ENCODE peak calls at places on chromosomes 13 and 19, in ten cellular contexts. T, F, U, G, L, D, P, M, Q and J are unnamed samples.

GRCh38 chr19:14476663-14477401 is 1.7 kb upstream of the PTGER1 start:
- DNase-seq in D (peak), T (no peak), L (peak), M (no peak), G (peak), F (peak), Q (peak), U (no peak), P (peak), J (no peak)

GRCh38 chr19:15124572-15125231 is 17.5 kb downstream of the SYDE1 start:
- DNase-seq in L (peak), Q (no peak), M (no peak), G (no peak), F (peak), D (no peak), T (peak), U (no peak), P (no peak), J (no peak)

GRCh38 chr13:53198017-53198416 is 169.4 kb downstream of the OLFM4 start:
- DNase-seq in U (no peak), T (no peak), P (no peak), G (no peak), L (no peak), D (no peak), F (no peak), M (no peak), Q (no peak), J (no peak)

GRCh38 chr13:23811366-23812027 is 77.7 kb downstream of the MIPEP start:
- DNase-seq in F (no peak), T (no peak), M (no peak), G (no peak), Q (peak), D (peak), L (no peak), U (no peak), P (no peak), J (no peak)

GRCh38 chr13:64234255-64234654 is 2818.6 kb upstream of the PCDH20 start:
- DNase-seq in U (no peak), G (peak), D (no peak), M (no peak), F (no peak), Q (peak), P (peak), T (no peak), L (no peak), J (no peak)

GRCh38 chr19:30692517-30692870 is 320.3 kb downstream of the ZNF536 start:
- DNase-seq in T (no peak), P (no peak), L (no peak), U (no peak), Q (no peak), F (peak), D (peak), M (no peak), G (peak), J (no peak)

GRCh38 chr19:37095859-37096258 is 17.6 kb downstream of the ZNF420 start:
- DNase-seq in L (no peak), G (no peak), F (peak), D (peak), P (no peak), Q (peak), T (no peak), M (no peak), U (no peak), J (no peak)

GRCh38 chr13:35479691-35480090 is 3.2 kb upstream of the MAB21L1 start:
- DNase-seq in F (no peak), P (no peak), U (no peak), G (no peak), L (no peak), M (no peak), Q (no peak), D (no peak), T (no peak), J (no peak)

GRCh38 chr13:50676602-50677001 is 166.9 kb downstream of the DLEU7 start:
- DNase-seq in T (no peak), U (no peak), D (no peak), L (no peak), P (peak), Q (peak), M (no peak), F (peak), G (peak), J (no peak)